ENCODE peak calls at places on chromosomes 13 and 19, in six cellular contexts. Z is colonic mucosa, P is heart right ventricle, I is pancreas, X is ovary, H is A549. C is an unnamed sample.

GRCh38 chr19:54254195-54254906 is 2.7 kb downstream of the LILRB5 start:
- DNase-seq in X (no peak), Z (no peak), P (no peak), I (no peak), H (no peak), C (no peak)

GRCh38 chr13:112881656-112882554 is 87.1 kb upstream of the MCF2L start:
- DNase-seq in P (peak), X (no peak), H (no peak), I (peak), Z (no peak), C (no peak)

GRCh38 chr19:34171539-34171876 is 796 bp upstream of the LSM14A start:
- DNase-seq in H (no peak), P (no peak), I (no peak), Z (no peak), X (no peak), C (no peak)

GRCh38 chr13:24220086-24220703 is 59.7 kb downstream of the SPATA13 start:
- DNase-seq in P (no peak), X (no peak), Z (peak), I (no peak), H (peak), C (no peak)

GRCh38 chr19:29120471-29120870 is 92.5 kb downstream of the UQCRFS1 start:
- DNase-seq in P (no peak), I (no peak), X (no peak), H (no peak), Z (no peak), C (no peak)

GRCh38 chr13:62847520-62847919 is 1431.9 kb upstream of the PCDH20 start:
- DNase-seq in H (no peak), P (no peak), Z (no peak), I (no peak), X (no peak), C (no peak)

GRCh38 chr13:111387945-111388600 is 67.6 kb downstream of the TEX29 start:
- DNase-seq in I (no peak), P (no peak), X (no peak), H (no peak), Z (no peak), C (no peak)

GRCh38 chr13:74466015-74466414 is 331.8 kb upstream of the KLF12 start:
- DNase-seq in P (no peak), X (no peak), Z (no peak), H (no peak), I (no peak), C (no peak)

GRCh38 chr19:53182202-53182601 is 11.0 kb downstream of the ZNF665 start:
- DNase-seq in H (no peak), P (no peak), Z (no peak), I (no peak), X (no peak), C (no peak)

GRCh38 chr13:101308247-101309013 is 107.9 kb downstream of the NALCN start:
- DNase-seq in P (no peak), I (no peak), X (no peak), H (no peak), Z (no peak), C (no peak)

GRCh38 chr19:54481326-54481930 is 8.3 kb upstream of the CDC42EP5 start:
- DNase-seq in Z (peak), X (no peak), I (no peak), H (peak), P (no peak), C (no peak)

GRCh38 chr13:38697628-38698333 is 10.9 kb downstream of the FREM2 start:
- DNase-seq in H (no peak), I (no peak), P (no peak), X (no peak), Z (no peak), C (no peak)

GRCh38 chr19:401836-402535 is 7.0 kb downstream of the C2CD4C start:
- DNase-seq in X (no peak), Z (no peak), I (no peak), P (peak), H (no peak), C (no peak)

GRCh38 chr19:49921871-49922755 is 6.9 kb upstream of the ATF5 start:
- DNase-seq in H (no peak), Z (no peak), P (no peak), I (peak), X (no peak), C (no peak)

GRCh38 chr19:37928527-37929286 is 21.7 kb downstream of the SIPA1L3 start:
- DNase-seq in H (peak), I (no peak), P (no peak), Z (no peak), X (no peak), C (no peak)

GRCh38 chr13:95644611-95645052 is at the start of gene DZIP1:
- DNase-seq in X (peak), P (peak), I (peak), H (peak), Z (peak), C (no peak)

GRCh38 chr13:104001766-104002165 is 935.5 kb upstream of the SLC10A2 start:
- DNase-seq in Z (no peak), H (no peak), P (no peak), X (no peak), I (no peak), C (no peak)

GRCh38 chr13:94345374-94346195 is 133.9 kb downstream of the DCT start:
- DNase-seq in P (no peak), X (no peak), H (peak), Z (no peak), I (no peak), C (no peak)

GRCh38 chr13:28640861-28641599 is 17.9 kb upstream of the POMP start:
- DNase-seq in P (no peak), X (no peak), H (no peak), Z (no peak), I (no peak), C (no peak)

GRCh38 chr19:45780146-45780447 is 2.2 kb downstream of the DMPK start:
- DNase-seq in P (no peak), I (no peak), X (no peak), H (no peak), Z (no peak), C (no peak)

GRCh38 chr13:51101636-51102218 is 9.3 kb downstream of the C13orf42 start:
- DNase-seq in Z (no peak), P (no peak), I (no peak), H (no peak), X (no peak), C (no peak)

GRCh38 chr13:113187905-113188595 is 20.4 kb downstream of the PCID2 start:
- DNase-seq in X (no peak), I (no peak), H (no peak), P (no peak), Z (no peak), C (no peak)

GRCh38 chr19:17336872-17337674 is at the start of gene GTPBP3:
- DNase-seq in H (peak), P (peak), X (peak), I (peak), Z (peak), C (peak)

GRCh38 chr13:75359266-75359665 is 122.7 kb downstream of the TBC1D4 start:
- DNase-seq in Z (no peak), X (no peak), H (peak), I (no peak), P (no peak), C (no peak)

GRCh38 chr19:55640043-55640576 is 692 bp upstream of the ZNF580 start:
- DNase-seq in H (peak), P (peak), Z (peak), X (peak), I (peak), C (no peak)

GRCh38 chr19:35767288-35768081 is 7.9 kb upstream of the ARHGAP33 start:
- DNase-seq in H (no peak), Z (no peak), I (peak), P (no peak), X (peak), C (no peak)

GRCh38 chr19:12779162-12779993 is 4.0 kb upstream of the HOOK2 start:
- DNase-seq in Z (peak), H (peak), I (no peak), X (peak), P (peak), C (no peak)

GRCh38 chr13:95087746-95088305 is 213.4 kb downstream of the ABCC4 start:
- DNase-seq in Z (no peak), H (peak), I (no peak), X (no peak), P (no peak), C (no peak)

GRCh38 chr19:38975214-38975860 is at the start of gene FBXO17:
- DNase-seq in Z (peak), H (peak), P (peak), X (peak), I (peak), C (no peak)

GRCh38 chr13:49524740-49525501 is 29.2 kb downstream of the PHF11 start:
- DNase-seq in X (no peak), P (no peak), I (no peak), H (no peak), Z (no peak), C (no peak)

GRCh38 chr19:36255316-36255715 is 40.4 kb downstream of the ZNF146 start:
- DNase-seq in X (no peak), I (no peak), P (no peak), H (no peak), Z (no peak), C (no peak)

GRCh38 chr19:47228168-47228936 is 2.6 kb downstream of the BBC3 start:
- DNase-seq in P (peak), Z (peak), X (peak), H (peak), I (peak), C (no peak)

GRCh38 chr19:54178581-54179261 is 5.8 kb upstream of the TMC4 start:
- DNase-seq in X (no peak), P (no peak), I (peak), H (no peak), Z (peak), C (no peak)

GRCh38 chr19:3979289-3979673 is 6.0 kb downstream of the EEF2 start:
- DNase-seq in H (no peak), X (peak), P (no peak), I (peak), Z (no peak), C (no peak)

GRCh38 chr13:42405665-42406390 is 133.9 kb downstream of the AKAP11 start:
- DNase-seq in X (no peak), P (no peak), Z (no peak), I (no peak), H (no peak), C (no peak)

GRCh38 chr13:109949395-109949794 is 163.0 kb upstream of the IRS2 start:
- DNase-seq in X (no peak), I (no peak), Z (no peak), H (no peak), P (no peak), C (no peak)

GRCh38 chr19:39864118-39864517 is 17.9 kb upstream of the FBL start:
- DNase-seq in P (no peak), Z (no peak), I (no peak), X (no peak), H (no peak), C (no peak)

GRCh38 chr13:41268764-41269163 is 5.4 kb upstream of the MTRF1 start:
- DNase-seq in Z (no peak), I (no peak), H (peak), X (no peak), P (no peak), C (no peak)

GRCh38 chr13:33872005-33872351 is 54.0 kb downstream of the RFC3 start:
- DNase-seq in X (no peak), Z (no peak), P (no peak), I (no peak), H (no peak), C (no peak)

GRCh38 chr13:33876716-33877394 is 58.9 kb downstream of the RFC3 start:
- DNase-seq in X (no peak), H (no peak), Z (no peak), I (no peak), P (no peak), C (no peak)

GRCh38 chr13:33873251-33873908 is 55.4 kb downstream of the RFC3 start:
- DNase-seq in H (no peak), Z (no peak), I (no peak), P (no peak), X (no peak), C (no peak)

GRCh38 chr13:33875658-33876401 is 57.9 kb downstream of the RFC3 start:
- DNase-seq in H (no peak), I (no peak), P (peak), Z (no peak), X (no peak), C (no peak)

GRCh38 chr13:33874871-33875270 is 56.9 kb downstream of the RFC3 start:
- DNase-seq in I (no peak), H (peak), P (no peak), X (no peak), Z (no peak), C (no peak)
- TF ChIP-seq CTCF in I (no peak), H (peak), P (peak), X (no peak), Z (no peak), C (no peak)

DNA sequence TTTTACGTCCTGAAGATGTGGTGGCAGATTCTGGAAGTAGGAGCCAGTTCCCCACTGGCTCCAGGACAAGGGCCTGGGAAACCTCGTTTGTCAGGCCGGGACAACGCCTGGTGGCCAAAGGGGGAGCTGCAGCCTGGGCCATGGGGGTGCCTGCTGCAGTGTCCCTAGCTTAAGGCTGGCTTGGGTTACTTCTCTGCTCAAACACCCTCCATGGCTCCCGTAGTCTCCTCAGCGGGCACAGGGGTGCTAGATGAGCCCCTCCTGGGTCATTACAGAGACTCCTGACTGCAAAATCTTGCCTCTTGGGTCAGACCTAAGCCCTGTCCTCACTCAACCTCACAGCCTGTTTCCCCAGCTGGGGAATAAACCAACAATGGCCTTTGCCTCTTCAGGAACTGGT is 14.7 kb downstream of the CILP2 start:
- DNase-seq in I (no peak), H (peak), X (no peak), Z (no peak), P (no peak), C (no peak)
- TF ChIP-seq CTCF in I (peak), H (no peak), X (no peak), Z (peak), P (peak), C (no peak)

DNA sequence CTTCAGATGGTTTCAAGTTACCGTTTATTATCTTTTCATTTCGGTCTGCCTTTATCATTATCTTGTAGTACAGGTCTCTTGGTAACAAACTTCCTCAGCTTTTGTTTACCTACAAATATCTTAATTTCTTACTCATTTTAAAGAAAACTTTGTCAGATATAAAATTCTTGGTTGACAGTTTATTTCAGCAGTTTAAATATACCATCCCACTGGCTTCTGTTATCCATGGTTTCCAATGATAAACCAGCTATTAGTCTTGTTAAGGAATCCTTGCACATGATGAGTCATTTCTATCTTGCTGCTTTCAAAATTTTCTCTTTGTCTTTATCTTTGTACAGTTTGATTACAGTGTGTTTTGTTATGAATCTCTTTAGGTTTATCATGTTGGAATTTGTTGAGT is 308.3 kb upstream of the SPRY2 start:
- DNase-seq in X (no peak), I (no peak), Z (no peak), H (no peak), P (no peak), C (no peak)
- TF ChIP-seq CTCF in X (no peak), I (no peak), Z (no peak), H (no peak), P (no peak), C (no peak)

GRCh38 chr13:20870829-20871228 is 31.7 kb downstream of the XPO4 start:
- DNase-seq in P (no peak), I (no peak), X (no peak), H (no peak), Z (no peak), C (no peak)

GRCh38 chr13:20867408-20867807 is 35.1 kb downstream of the XPO4 start:
- DNase-seq in Z (no peak), I (no peak), H (no peak), P (no peak), X (no peak), C (no peak)

GRCh38 chr13:20873348-20873747 is 29.2 kb downstream of the XPO4 start:
- DNase-seq in X (no peak), I (no peak), P (no peak), H (no peak), Z (no peak), C (no peak)

GRCh38 chr13:20869540-20869939 is 33.0 kb downstream of the XPO4 start:
- DNase-seq in Z (no peak), H (no peak), P (no peak), I (no peak), X (no peak), C (no peak)
- TF ChIP-seq CTCF in Z (no peak), H (no peak), P (peak), I (no peak), X (no peak), C (no peak)

GRCh38 chr13:27171830-27172494 is 351 bp upstream of the USP12 start:
- DNase-seq in I (peak), Z (peak), X (peak), P (peak), H (peak), C (peak)

GRCh38 chr13:27170221-27170520 is 1.4 kb downstream of the USP12 start:
- DNase-seq in X (no peak), Z (no peak), P (no peak), H (no peak), I (no peak), C (no peak)

GRCh38 chr13:27172495-27172842 is 858 bp upstream of the USP12 start:
- DNase-seq in X (no peak), P (no peak), Z (no peak), I (no peak), H (peak), C (no peak)

GRCh38 chr13:27170521-27171243 is 929 bp downstream of the USP12 start:
- DNase-seq in I (peak), X (peak), H (peak), Z (peak), P (peak), C (no peak)

GRCh38 chr13:27171244-27171829 is at the start of gene USP12:
- DNase-seq in X (peak), I (peak), Z (no peak), P (peak), H (no peak), C (no peak)
- TF ChIP-seq CTCF in X (no peak), I (no peak), Z (no peak), P (peak), H (no peak), C (no peak)

DNA sequence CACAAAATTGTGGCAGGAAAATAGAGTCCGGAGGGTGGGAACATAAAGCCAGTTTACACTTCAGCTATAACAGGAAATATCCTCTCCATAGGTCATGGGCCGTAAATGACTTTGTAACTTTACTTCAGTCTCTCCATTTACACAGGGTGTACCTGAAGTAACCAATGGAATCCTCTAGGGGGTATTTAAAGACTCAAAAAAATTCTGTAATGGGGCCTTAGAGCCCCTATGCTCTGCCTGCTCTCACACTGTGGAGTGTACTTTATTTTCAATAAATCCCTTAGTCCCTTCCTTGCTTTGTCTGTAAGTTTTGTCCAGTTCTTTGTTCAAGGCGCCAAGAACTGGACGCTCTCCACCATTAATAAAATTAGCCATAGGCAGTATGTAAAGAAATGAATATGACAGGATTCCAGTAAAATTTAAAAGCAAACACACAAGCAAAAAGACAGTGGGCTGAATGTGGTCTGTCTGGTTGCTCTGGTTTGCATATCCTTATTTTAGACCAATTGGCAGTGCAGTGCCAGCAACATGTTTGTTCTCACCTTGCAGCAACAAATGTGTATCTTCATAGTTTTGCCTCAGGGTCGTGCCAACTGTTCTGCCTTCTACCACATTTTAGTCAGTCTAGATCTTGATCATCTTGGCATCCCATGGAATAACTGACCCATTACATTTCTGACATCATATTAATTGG is 801.5 kb upstream of the SPRY2 start:
- DNase-seq in X (no peak), I (no peak), H (no peak), P (no peak), Z (no peak), C (no peak)
- TF ChIP-seq CTCF in X (no peak), I (no peak), H (no peak), P (no peak), Z (no peak), C (no peak)

GRCh38 chr13:71774863-71775262 is 92.1 kb downstream of the DACH1 start:
- DNase-seq in I (no peak), H (no peak), P (no peak), X (no peak), Z (no peak), C (no peak)
- TF ChIP-seq CTCF in I (no peak), H (no peak), P (no peak), X (no peak), Z (no peak), C (no peak)

DNA sequence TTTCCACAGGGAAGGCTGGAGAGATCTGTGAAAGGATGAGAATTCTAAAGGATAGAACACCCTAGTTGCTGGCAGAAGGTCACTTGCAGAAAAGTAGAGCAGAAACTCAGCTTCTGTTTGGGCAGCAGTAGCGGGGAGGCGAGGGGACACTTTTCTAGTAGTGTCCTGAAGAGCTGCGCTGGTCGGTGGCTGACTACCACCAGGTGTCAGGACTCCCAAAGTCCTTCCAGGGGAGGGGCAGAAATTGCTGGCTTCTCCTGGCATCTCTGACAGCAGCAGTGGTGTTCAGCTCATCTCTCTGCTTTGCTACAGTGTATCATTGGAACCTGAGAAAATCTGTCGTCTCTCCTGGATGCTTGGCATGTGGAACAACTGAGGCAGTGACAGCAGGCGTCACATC is 120.9 kb downstream of the ZDHHC20 start:
- DNase-seq in Z (no peak), P (no peak), X (no peak), I (no peak), H (no peak), C (no peak)
- TF ChIP-seq CTCF in Z (no peak), P (no peak), X (no peak), I (no peak), H (no peak), C (no peak)

C was measured in omental fat pad.